ENCODE peak calls at places on chromosome X, in seven cellular contexts. A, C, D, K, W, X and Q are unnamed samples.

GRCh38 chrX:35046646-35047231 is 104.1 kb downstream of the FAM47B start:
- DNase-seq in A (peak), C (no peak), D (no peak), K (no peak), W (no peak), X (no peak), Q (no peak)

GRCh38 chrX:24494544-24495113 is 29.5 kb downstream of the PDK3 start:
- DNase-seq in A (peak), C (no peak), D (peak), K (no peak), W (no peak), X (no peak), Q (no peak)

GRCh38 chrX:154308108-154308946 is 12.7 kb downstream of the TKTL1 start:
- DNase-seq in A (peak), C (peak), D (peak), K (peak), W (peak), X (peak), Q (peak)

GRCh38 chrX:150704030-150704613 is 10.9 kb downstream of the MTMR1 start:
- DNase-seq in A (peak), C (no peak), D (peak), K (no peak), W (no peak), X (peak), Q (no peak)

GRCh38 chrX:17414839-17415238 is 39.8 kb downstream of the NHS start:
- DNase-seq in A (no peak), C (no peak), D (no peak), K (no peak), W (peak), X (no peak), Q (peak)

GRCh38 chrX:40197071-40197470 is 99.3 kb upstream of the BCOR start:
- DNase-seq in A (no peak), C (no peak), D (no peak), K (no peak), W (peak), X (no peak), Q (no peak)

GRCh38 chrX:36909584-36909983 is 98.6 kb upstream of the FAM47C start:
- DNase-seq in A (no peak), C (no peak), D (no peak), K (no peak), W (no peak), X (no peak), Q (no peak)

GRCh38 chrX:43552166-43552565 is 103.9 kb upstream of the MAOA start:
- DNase-seq in A (no peak), C (no peak), D (no peak), K (no peak), W (peak), X (peak), Q (no peak)

GRCh38 chrX:151384807-151385206 is 12.2 kb upstream of the VMA21 start:
- DNase-seq in A (no peak), C (no peak), D (no peak), K (no peak), W (no peak), X (no peak), Q (no peak)

GRCh38 chrX:13742397-13743176 is 8.0 kb downstream of the OFD1 start:
- DNase-seq in A (peak), C (no peak), D (no peak), K (no peak), W (peak), X (no peak), Q (no peak)

GRCh38 chrX:22399793-22400192 is 127.1 kb downstream of the CBLL2 start:
- DNase-seq in A (peak), C (no peak), D (peak), K (no peak), W (no peak), X (peak), Q (no peak)

GRCh38 chrX:93673869-93674271 is at the start of gene FAM133A:
- DNase-seq in A (peak), C (no peak), D (peak), K (no peak), W (no peak), X (no peak), Q (no peak)

GRCh38 chrX:69100478-69100877 is 64.8 kb downstream of the PJA1 start:
- DNase-seq in A (no peak), C (no peak), D (no peak), K (no peak), W (no peak), X (no peak), Q (no peak)

GRCh38 chrX:10031743-10032142 is 64.6 kb downstream of the CLDN34 start:
- DNase-seq in A (no peak), C (no peak), D (no peak), K (no peak), W (no peak), X (no peak), Q (no peak)

DNA sequence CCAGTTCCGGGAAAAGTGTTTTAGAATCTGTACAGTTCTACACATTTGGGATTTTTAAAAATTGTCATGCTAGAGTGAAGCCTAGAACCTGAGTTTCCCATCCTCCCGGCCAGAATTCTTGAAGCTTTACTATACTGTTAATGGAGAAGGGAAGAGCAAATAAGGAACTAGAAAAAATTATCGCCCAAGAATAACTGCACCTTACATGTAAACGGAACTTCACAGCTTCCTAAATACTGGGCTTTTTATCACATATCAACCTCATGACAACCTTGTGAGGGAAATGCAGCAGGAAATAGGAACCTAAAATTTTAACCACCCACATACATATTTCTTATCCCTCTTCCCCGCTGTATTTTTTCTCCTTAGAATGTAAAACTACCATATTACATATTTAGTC is 19.3 kb downstream of the ARHGEF9 start:
- DNase-seq in A (no peak), C (no peak), D (no peak), K (no peak), W (no peak), X (no peak), Q (no peak)
- H2AK5ac ChIP-seq in A (no peak), C (no peak), D (no peak), K (no peak), W (no peak), X (no peak), Q (no peak)

GRCh38 chrX:650274-650673 is 19.7 kb downstream of the SHOX start:
- DNase-seq in A (no peak), C (no peak), D (no peak), K (no peak), W (no peak), X (no peak), Q (no peak)
- H2AK5ac ChIP-seq in A (no peak), C (no peak), D (no peak), K (no peak), W (no peak), X (no peak), Q (no peak)

DNA sequence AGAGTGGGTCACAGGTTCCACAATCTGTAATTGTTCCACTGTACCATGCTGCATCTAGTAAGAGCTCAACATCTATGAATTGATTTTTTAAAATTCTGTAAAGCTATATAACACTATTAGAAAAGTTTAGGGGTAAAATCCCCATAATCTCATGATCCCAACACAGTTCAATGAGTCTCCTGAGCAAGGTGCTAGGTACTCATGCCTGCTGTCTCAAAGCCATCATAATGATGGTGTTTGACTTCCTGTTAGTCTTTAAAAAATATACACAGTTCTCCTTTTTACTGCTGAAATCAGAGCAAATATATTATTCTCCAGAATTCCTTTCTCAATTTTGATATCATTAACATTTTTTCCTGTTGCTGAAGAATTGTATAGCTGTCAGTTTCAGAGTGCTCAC is 55.9 kb downstream of the SH3BGRL start:
- DNase-seq in A (no peak), C (no peak), D (no peak), K (no peak), W (no peak), X (no peak), Q (no peak)
- H2AK5ac ChIP-seq in A (no peak), C (no peak), D (no peak), K (no peak), W (no peak), X (no peak), Q (no peak)

DNA sequence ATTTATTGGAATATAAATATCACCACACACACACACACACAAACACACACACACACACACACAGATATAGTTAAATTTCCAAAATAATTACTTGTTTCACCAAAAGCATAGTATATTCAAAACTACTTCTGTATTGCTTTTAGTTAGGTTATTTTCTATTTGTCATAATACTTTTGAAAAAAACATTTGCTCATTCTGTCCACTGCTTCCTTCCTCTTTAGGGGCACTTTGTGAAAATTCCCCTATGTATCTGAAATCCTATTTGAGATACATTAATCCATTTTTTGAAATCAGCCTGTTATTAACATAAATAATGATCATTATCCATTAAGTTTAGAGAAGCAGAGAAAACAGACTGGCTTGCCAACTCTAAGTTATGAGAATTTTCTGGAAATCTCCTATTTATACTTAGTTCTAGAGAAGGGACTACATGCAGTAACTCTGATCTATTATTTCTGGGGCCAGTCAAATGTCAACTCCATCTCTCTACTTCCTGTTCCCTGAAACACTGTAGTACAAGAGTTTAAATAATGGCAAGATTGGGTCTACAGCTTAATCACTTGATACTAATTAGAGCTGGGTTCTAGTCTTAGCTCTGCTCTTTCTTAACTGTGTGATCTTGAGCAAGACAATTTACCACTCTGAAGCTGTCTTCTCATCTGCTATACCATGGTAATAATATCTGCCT is 54.4 kb upstream of the GPR174 start:
- DNase-seq in A (no peak), C (no peak), D (no peak), K (no peak), W (no peak), X (no peak), Q (no peak)
- H2AK5ac ChIP-seq in A (no peak), C (no peak), D (no peak), K (no peak), W (no peak), X (no peak), Q (no peak)

GRCh38 chrX:112051546-112051945 is 31.0 kb downstream of the TRPC5 start:
- DNase-seq in A (peak), C (no peak), D (no peak), K (no peak), W (no peak), X (no peak), Q (no peak)
- H2AK5ac ChIP-seq in A (no peak), C (no peak), D (no peak), K (no peak), W (no peak), X (no peak), Q (no peak)

DNA sequence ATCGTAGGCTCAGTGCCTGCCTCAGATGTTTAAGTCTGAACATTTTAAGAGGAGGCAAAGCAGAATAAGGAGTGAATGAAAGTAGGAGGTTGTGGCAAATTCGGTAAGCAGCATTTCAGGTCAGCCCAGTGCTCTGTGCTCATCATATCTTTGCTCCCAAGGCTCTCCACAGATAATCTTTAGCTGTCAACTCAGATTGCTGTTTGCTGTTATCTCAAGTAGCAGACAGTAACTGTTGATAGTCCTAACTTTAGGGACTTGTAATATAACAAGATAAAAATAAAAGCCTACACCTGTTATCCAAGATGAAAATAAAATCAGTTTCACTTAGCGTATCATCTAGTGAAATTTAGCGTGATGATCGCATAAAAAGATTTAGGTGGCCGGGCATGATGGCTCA is 18.6 kb upstream of the CLTRN start:
- DNase-seq in A (no peak), C (no peak), D (no peak), K (no peak), W (peak), X (no peak), Q (no peak)
- H2AK5ac ChIP-seq in A (no peak), C (no peak), D (no peak), K (no peak), W (no peak), X (no peak), Q (no peak)

GRCh38 chrX:74602142-74602541 is 12.3 kb downstream of the RLIM start:
- DNase-seq in A (no peak), C (no peak), D (no peak), K (no peak), W (no peak), X (no peak), Q (no peak)
- H2AK5ac ChIP-seq in A (no peak), C (no peak), D (no peak), K (no peak), W (no peak), X (no peak), Q (no peak)